ENCODE peak calls at places on chromosome 10, in five cellular contexts. W is WERI-Rb-1; D is HCT116; G is effector memory CD4-positive, alpha-beta T cell; E is IMR-90. T is an unnamed sample. For H3K9me3, the result is how much of the 10 kb centered on the place peaks cover.

GRCh38 chr10:34249634-34250033 is 565.5 kb downstream of the PARD3 start:
- DNase-seq in W (peak), D (no peak), G (no peak), E (no peak), T (no peak)

GRCh38 chr10:93471110-93471651 is 11.0 kb downstream of the MYOF start:
- DNase-seq in W (no peak), D (peak), G (no peak), E (peak), T (no peak)

GRCh38 chr10:64173826-64174225 is 652.6 kb downstream of the REEP3 start:
- DNase-seq in W (no peak), D (no peak), G (no peak), E (no peak), T (no peak)

GRCh38 chr10:13271552-13272163 is 28.2 kb downstream of the PHYH start:
- DNase-seq in W (peak), D (peak), G (peak), E (peak), T (peak)

GRCh38 chr10:96133135-96133534 is 3.0 kb downstream of the ZNF518A start:
- DNase-seq in W (no peak), D (no peak), G (no peak), E (peak), T (no peak)

GRCh38 chr10:11448545-11449244 is 162.8 kb downstream of the USP6NL start:
- DNase-seq in W (no peak), D (no peak), G (no peak), E (no peak), T (no peak)

GRCh38 chr10:116654816-116655215 is 34.1 kb downstream of the PNLIPRP2 start:
- DNase-seq in W (peak), D (peak), G (no peak), E (no peak), T (no peak)

GRCh38 chr10:68156373-68157185 is 47.3 kb downstream of the MYPN start:
- DNase-seq in W (peak), D (peak), G (peak), E (peak), T (peak)

GRCh38 chr10:94274142-94274787 is 88.5 kb downstream of the NOC3L start:
- DNase-seq in W (no peak), D (no peak), G (no peak), E (no peak), T (no peak)

GRCh38 chr10:21318768-21319167 is 206.7 kb downstream of the SKIDA1 start:
- DNase-seq in W (no peak), D (no peak), G (no peak), E (peak), T (no peak)

GRCh38 chr10:110387983-110388681 is 83.4 kb upstream of the SMNDC1 start:
- DNase-seq in W (peak), D (no peak), G (no peak), E (no peak), T (no peak)

GRCh38 chr10:6722616-6723004 is 142.5 kb upstream of the PRKCQ start:
- DNase-seq in W (no peak), D (peak), G (no peak), E (peak), T (no peak)

GRCh38 chr10:79416578-79417255 is 28.7 kb downstream of the ZCCHC24 start:
- DNase-seq in W (no peak), D (no peak), G (no peak), E (no peak), T (no peak)

GRCh38 chr10:77873558-77874380 is 52.8 kb downstream of the DLG5 start:
- DNase-seq in W (no peak), D (peak), G (peak), E (peak), T (no peak)

GRCh38 chr10:49272251-49273081 is 26.5 kb upstream of the C10orf71 start:
- DNase-seq in W (no peak), D (no peak), G (no peak), E (peak), T (no peak)

GRCh38 chr10:80279146-80279545 is 10.3 kb downstream of the MAT1A start:
- DNase-seq in W (no peak), D (no peak), G (no peak), E (no peak), T (no peak)

GRCh38 chr10:88525371-88526079 is 57.6 kb downstream of the RNLS start:
- DNase-seq in W (no peak), D (peak), G (no peak), E (peak), T (no peak)

GRCh38 chr10:46550795-46551700 is 5.4 kb downstream of the GPRIN2 start:
- DNase-seq in W (peak), D (no peak), G (no peak), E (no peak), T (peak)

GRCh38 chr10:111840546-111840945 is 343.0 kb downstream of the GPAM start:
- DNase-seq in W (no peak), D (no peak), G (no peak), E (no peak), T (no peak)

GRCh38 chr10:81130014-81130413 is 592.3 kb downstream of the SH2D4B start:
- DNase-seq in W (no peak), D (no peak), G (no peak), E (no peak), T (no peak)

GRCh38 chr10:3398825-3399646 is 226.5 kb upstream of the PITRM1 start:
- DNase-seq in W (no peak), D (no peak), G (no peak), E (no peak), T (no peak)

GRCh38 chr10:33325929-33326328 is 8.5 kb downstream of the NRP1 start:
- DNase-seq in W (no peak), D (no peak), G (no peak), E (no peak), T (no peak)

GRCh38 chr10:86300399-86300925 is 66.1 kb downstream of the GRID1 start:
- DNase-seq in W (peak), D (no peak), G (no peak), E (no peak), T (no peak)

GRCh38 chr10:13859979-13860619 is 273.3 kb downstream of the PRPF18 start:
- DNase-seq in W (no peak), D (no peak), G (no peak), E (no peak), T (no peak)

GRCh38 chr10:73898730-73899400 is 12.1 kb upstream of the PLAU start:
- DNase-seq in W (no peak), D (no peak), G (no peak), E (peak), T (no peak)

GRCh38 chr10:122503004-122503403 is 41.7 kb downstream of the HTRA1 start:
- DNase-seq in W (no peak), D (no peak), G (no peak), E (no peak), T (no peak)

GRCh38 chr10:112886463-112886862 is 63.6 kb upstream of the TCF7L2 start:
- DNase-seq in W (no peak), D (no peak), G (no peak), E (no peak), T (no peak)

GRCh38 chr10:4229106-4229505 is 444.1 kb upstream of the KLF6 start:
- DNase-seq in W (no peak), D (no peak), G (no peak), E (no peak), T (no peak)

GRCh38 chr10:89861584-89862287 is 160.3 kb downstream of the KIF20B start:
- DNase-seq in W (peak), D (peak), G (no peak), E (peak), T (no peak)

GRCh38 chr10:3210251-3210650 is 37.7 kb upstream of the PITRM1 start:
- DNase-seq in W (no peak), D (no peak), G (no peak), E (no peak), T (no peak)

GRCh38 chr10:121838931-121839330 is 88.9 kb downstream of the ATE1 start:
- DNase-seq in W (no peak), D (no peak), G (no peak), E (no peak), T (no peak)

GRCh38 chr10:80585812-80586211 is 48.1 kb downstream of the SH2D4B start:
- DNase-seq in W (no peak), D (no peak), G (no peak), E (no peak), T (no peak)

GRCh38 chr10:70142555-70142954 is 3.9 kb downstream of the TYSND1 start:
- DNase-seq in W (no peak), D (no peak), G (no peak), E (no peak), T (no peak)

GRCh38 chr10:124266468-124267230 is 152.1 kb downstream of the OAT start:
- DNase-seq in W (no peak), D (no peak), G (no peak), E (no peak), T (no peak)

GRCh38 chr10:63593576-63593975 is 72.4 kb downstream of the REEP3 start:
- DNase-seq in W (peak), D (no peak), G (no peak), E (peak), T (no peak)

GRCh38 chr10:89147256-89147655 is 59.9 kb downstream of the CH25H start:
- DNase-seq in W (no peak), D (no peak), G (no peak), E (peak), T (no peak)

GRCh38 chr10:91487914-91488577 is 77.9 kb downstream of the HECTD2 start:
- DNase-seq in W (no peak), D (no peak), G (no peak), E (no peak), T (no peak)
- H3K9me3 ChIP-seq in W (under half), D (under half), G (under half), E (under half), T (under half)

GRCh38 chr10:38112159-38112558 is 18.0 kb downstream of the ZNF37A start:
- DNase-seq in W (no peak), D (no peak), G (no peak), E (no peak), T (no peak)
- H3K9me3 ChIP-seq in W (under half), D (under half), G (under half), E (under half), T (under half)

GRCh38 chr10:130261306-130261705 is 125.1 kb downstream of the GLRX3 start:
- DNase-seq in W (no peak), D (no peak), G (no peak), E (no peak), T (no peak)
- H3K9me3 ChIP-seq in W (under half), D (under half), G (under half), E (under half), T (under half)

GRCh38 chr10:131167036-131167860 is 144.3 kb downstream of the TCERG1L start:
- DNase-seq in W (no peak), D (no peak), G (no peak), E (no peak), T (no peak)

GRCh38 chr10:131169146-131169545 is 142.4 kb downstream of the TCERG1L start:
- DNase-seq in W (no peak), D (no peak), G (no peak), E (no peak), T (no peak)

GRCh38 chr10:131168238-131168875 is 143.2 kb downstream of the TCERG1L start:
- DNase-seq in W (no peak), D (no peak), G (no peak), E (no peak), T (no peak)

GRCh38 chr10:131172433-131172832 is 139.1 kb downstream of the TCERG1L start:
- DNase-seq in W (no peak), D (no peak), G (no peak), E (no peak), T (no peak)

GRCh38 chr10:131170042-131170983 is 141.2 kb downstream of the TCERG1L start:
- DNase-seq in W (no peak), D (no peak), G (no peak), E (no peak), T (no peak)
- H3K9me3 ChIP-seq in W (under half), D (under half), G (under half), E (under half), T (under half)

GRCh38 chr10:99534456-99534938 is 1.8 kb downstream of the NKX2-3 start:
- DNase-seq in W (no peak), D (no peak), G (no peak), E (no peak), T (no peak)
- H3K9me3 ChIP-seq in W (under half), D (under half), G (under half), E (under half), T (under half)

GRCh38 chr10:5419466-5420094 is 7.2 kb downstream of the NET1 start:
- DNase-seq in W (no peak), D (no peak), G (no peak), E (no peak), T (no peak)

GRCh38 chr10:5412277-5412941 is at the start of gene NET1:
- DNase-seq in W (peak), D (peak), G (peak), E (peak), T (peak)

GRCh38 chr10:5413012-5413938 is 918 bp downstream of the NET1 start:
- DNase-seq in W (no peak), D (no peak), G (no peak), E (peak), T (no peak)

GRCh38 chr10:5418584-5418983 is 6.2 kb downstream of the NET1 start:
- DNase-seq in W (no peak), D (no peak), G (no peak), E (no peak), T (no peak)

DNA sequence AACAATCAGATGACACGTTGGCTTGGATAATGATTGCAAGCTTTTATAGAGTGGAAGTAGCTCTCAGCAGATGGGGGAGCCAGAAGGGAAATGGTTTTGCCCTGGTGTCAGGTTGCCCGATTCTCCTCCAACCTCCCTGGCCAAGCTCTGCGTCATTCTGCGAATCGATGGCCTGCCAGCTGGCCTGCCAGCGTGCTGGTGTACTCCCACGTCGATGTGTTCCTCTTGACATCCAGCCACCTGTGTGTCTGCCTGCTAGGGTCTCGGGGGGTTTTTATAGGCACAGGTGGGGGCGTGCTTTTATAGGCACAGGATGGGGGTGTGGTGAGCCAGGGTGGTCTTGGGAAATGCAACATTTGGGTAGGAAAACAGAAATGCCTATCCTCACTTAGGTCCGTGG is 4.6 kb downstream of the NET1 start:
- DNase-seq in W (no peak), D (no peak), G (no peak), E (no peak), T (no peak)
- H3K9me3 ChIP-seq in W (under half), D (under half), G (under half), E (under half), T (under half)

DNA sequence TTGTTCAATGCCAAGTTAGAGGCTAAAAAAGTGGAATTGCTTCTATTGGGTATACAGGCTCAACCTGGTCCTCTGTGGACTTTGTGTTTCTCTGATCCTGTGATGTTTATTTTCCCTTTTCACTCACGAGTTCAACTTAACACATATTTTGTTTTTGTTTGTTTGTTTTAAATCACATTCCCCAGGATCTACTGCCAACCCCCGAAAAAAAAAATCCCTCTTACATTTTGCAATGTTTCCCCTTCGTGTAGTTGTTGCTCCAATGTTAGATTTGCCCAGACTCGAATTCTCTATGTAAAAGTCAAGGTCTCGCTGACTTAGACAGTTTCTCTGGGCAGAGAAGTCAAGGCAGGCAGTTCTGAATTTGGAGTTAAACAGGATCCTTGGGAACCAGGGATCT is 876.4 kb downstream of the CCSER2 start:
- DNase-seq in W (no peak), D (no peak), G (no peak), E (no peak), T (no peak)
- H3K9me3 ChIP-seq in W (under half), D (under half), G (under half), E (under half), T (under half)